ENCODE peak calls at places on chromosomes 12 and 14, in ten cellular contexts. F is spleen; L is fibroblast of pulmonary artery; M is activated naive CD4-positive, alpha-beta T cell; W is OCI-LY7; S is iris pigment epithelial cell; B is HS-27A; N is activated CD8-positive, alpha-beta T cell treated with anti-CD3 and anti-CD28 coated beads, Interleukin-2, amount 10 ng/mL, durations not matched to agents 7 days and 5 days; O is activated CD4-positive, alpha-beta T cell treated with anti-CD3 and anti-CD28 coated beads for 4 hours; E is RKO. I is an unnamed sample.

GRCh38 chr14:48398675-48399282 is 723.4 kb upstream of the MDGA2 start:
- DNase-seq in L (peak), F (no peak), B (peak), E (peak), W (peak), M (no peak), O (no peak), N (no peak), S (peak), I (peak)

GRCh38 chr12:89461649-89462612 is 62.7 kb downstream of the GALNT4 start:
- DNase-seq in O (no peak), N (no peak), B (no peak), S (peak), W (peak), E (peak), F (no peak), M (no peak), L (peak), I (no peak)

GRCh38 chr14:54597795-54598443 is 31.0 kb downstream of the SAMD4A start:
- DNase-seq in F (no peak), O (no peak), M (no peak), W (no peak), E (no peak), L (no peak), B (no peak), N (no peak), S (peak), I (no peak)

GRCh38 chr12:63394349-63394748 is 243.3 kb upstream of the AVPR1A start:
- DNase-seq in S (no peak), O (no peak), N (no peak), B (no peak), E (no peak), W (no peak), M (no peak), F (no peak), L (no peak), I (no peak)

GRCh38 chr12:123250471-123251383 is 17.5 kb downstream of the MTRFR start:
- DNase-seq in L (no peak), N (no peak), S (no peak), O (no peak), M (no peak), E (no peak), B (no peak), W (no peak), F (peak), I (no peak)

GRCh38 chr14:64293976-64294671 is at the start of gene ESR2:
- DNase-seq in N (peak), O (peak), W (peak), F (peak), S (peak), M (peak), E (no peak), B (no peak), L (peak), I (peak)

GRCh38 chr14:74915426-74915825 is 7.6 kb downstream of the RPS6KL1 start:
- DNase-seq in N (no peak), F (no peak), B (no peak), L (no peak), M (no peak), E (no peak), O (no peak), S (no peak), W (no peak), I (no peak)

GRCh38 chr14:37116933-37117844 is 55.2 kb downstream of the SLC25A21 start:
- DNase-seq in W (no peak), L (peak), N (no peak), S (peak), E (peak), M (no peak), O (no peak), B (peak), F (no peak), I (no peak)

I was measured in neural crest cell.